ENCODE peak calls at places on chromosomes 4 and X, in seven cellular contexts. G is AG09319, Q is fibroblast of pulmonary artery, E is OCI-LY7, M is astrocyte of the spinal cord, P is neural progenitor cell, Y is upper lobe of right lung. Z is an unnamed sample.

GRCh38 chr4:67436742-67437141 is 108.6 kb downstream of the CENPC start:
- DNase-seq in G (no peak), Q (peak), E (no peak), M (no peak), P (no peak), Y (no peak), Z (no peak)

GRCh38 chr4:98669577-98669976 is 11.2 kb upstream of the TSPAN5 start:
- DNase-seq in G (no peak), Q (no peak), E (no peak), M (no peak), P (no peak), Y (no peak), Z (no peak)

GRCh38 chr4:87007345-87008181 is 72.8 kb downstream of the AFF1 start:
- DNase-seq in G (no peak), Q (peak), E (peak), M (peak), P (peak), Y (peak), Z (no peak)

GRCh38 chrX:25534096-25534495 is 518.3 kb upstream of the ARX start:
- DNase-seq in G (no peak), Q (peak), E (no peak), M (no peak), P (no peak), Y (no peak), Z (no peak)

GRCh38 chrX:70129811-70130210 is 3.4 kb upstream of the IGBP1 start:
- DNase-seq in G (no peak), Q (peak), E (no peak), M (no peak), P (no peak), Y (no peak), Z (no peak)

GRCh38 chrX:149540133-149540620 is 635 bp upstream of the EOLA1 start:
- DNase-seq in G (peak), Q (peak), E (peak), M (peak), P (peak), Y (peak), Z (peak)

GRCh38 chr4:147547314-147548056 is 66.6 kb downstream of the EDNRA start:
- DNase-seq in G (no peak), Q (peak), E (no peak), M (peak), P (no peak), Y (no peak), Z (peak)

GRCh38 chr4:157048248-157048647 is 27.7 kb upstream of the GLRB start:
- DNase-seq in G (peak), Q (peak), E (no peak), M (peak), P (no peak), Y (no peak), Z (no peak)

GRCh38 chr4:4384837-4385236 is 2.1 kb upstream of the NSG1 start:
- DNase-seq in G (no peak), Q (peak), E (peak), M (no peak), P (peak), Y (no peak), Z (no peak)

GRCh38 chr4:21973850-21974249 is 25.3 kb upstream of the KCNIP4 start:
- DNase-seq in G (no peak), Q (no peak), E (no peak), M (no peak), P (no peak), Y (no peak), Z (no peak)

GRCh38 chr4:73735231-73735630 is 5.1 kb upstream of the CXCL8 start:
- DNase-seq in G (no peak), Q (peak), E (peak), M (peak), P (no peak), Y (no peak), Z (peak)

GRCh38 chr4:8912089-8912455 is 40.4 kb upstream of the HMX1 start:
- DNase-seq in G (no peak), Q (no peak), E (no peak), M (no peak), P (no peak), Y (peak), Z (peak)

GRCh38 chr4:91116861-91117260 is 989.7 kb downstream of the CCSER1 start:
- DNase-seq in G (no peak), Q (peak), E (no peak), M (peak), P (no peak), Y (no peak), Z (peak)

GRCh38 chr4:139015948-139016451 is 419 bp downstream of the NOCT start:
- DNase-seq in G (no peak), Q (no peak), E (peak), M (peak), P (no peak), Y (peak), Z (peak)

GRCh38 chrX:73830489-73831414 is 267.8 kb downstream of the CHIC1 start:
- DNase-seq in G (no peak), Q (no peak), E (no peak), M (no peak), P (no peak), Y (no peak), Z (no peak)

GRCh38 chr4:78310732-78311100 is 240.9 kb upstream of the ANXA3 start:
- DNase-seq in G (no peak), Q (no peak), E (no peak), M (no peak), P (no peak), Y (no peak), Z (no peak)

GRCh38 chr4:48909697-48910096 is 3.1 kb upstream of the OCIAD2 start:
- DNase-seq in G (peak), Q (peak), E (no peak), M (peak), P (no peak), Y (no peak), Z (no peak)

GRCh38 chr4:39305902-39306677 is 60.1 kb downstream of the RFC1 start:
- DNase-seq in G (no peak), Q (no peak), E (no peak), M (no peak), P (no peak), Y (no peak), Z (no peak)

GRCh38 chrX:78710146-78710545 is 37.4 kb upstream of the LPAR4 start:
- DNase-seq in G (peak), Q (no peak), E (no peak), M (peak), P (no peak), Y (no peak), Z (no peak)

GRCh38 chr4:174467107-174467506 is 55.2 kb downstream of the HPGD start:
- DNase-seq in G (no peak), Q (peak), E (no peak), M (peak), P (no peak), Y (no peak), Z (no peak)

GRCh38 chrX:465418-465817 is 78.7 kb upstream of the PPP2R3B start:
- DNase-seq in G (no peak), Q (no peak), E (no peak), M (no peak), P (no peak), Y (no peak), Z (no peak)

GRCh38 chrX:9878141-9878875 is 88.8 kb upstream of the CLDN34 start:
- DNase-seq in G (no peak), Q (no peak), E (no peak), M (no peak), P (peak), Y (no peak), Z (no peak)

GRCh38 chrX:118350221-118350620 is 4.3 kb downstream of the WDR44 start:
- DNase-seq in G (no peak), Q (no peak), E (no peak), M (no peak), P (no peak), Y (no peak), Z (no peak)

GRCh38 chrX:71106427-71106826 is at the start of gene CXorf65:
- DNase-seq in G (no peak), Q (no peak), E (no peak), M (no peak), P (no peak), Y (no peak), Z (no peak)

GRCh38 chr4:172270421-172270820 is 457.2 kb downstream of the GALNTL6 start:
- DNase-seq in G (no peak), Q (no peak), E (no peak), M (no peak), P (no peak), Y (no peak), Z (no peak)

GRCh38 chr4:128221556-128221955 is 66.1 kb downstream of the PGRMC2 start:
- DNase-seq in G (no peak), Q (no peak), E (no peak), M (peak), P (no peak), Y (no peak), Z (no peak)

GRCh38 chr4:19187709-19188108 is 1064.0 kb upstream of the SLIT2 start:
- DNase-seq in G (no peak), Q (no peak), E (no peak), M (no peak), P (no peak), Y (no peak), Z (no peak)

GRCh38 chr4:168735735-168736134 is 238.9 kb downstream of the PALLD start:
- DNase-seq in G (no peak), Q (no peak), E (no peak), M (no peak), P (no peak), Y (no peak), Z (no peak)

GRCh38 chr4:34261799-34262314 is 1982.5 kb downstream of the ARAP2 start:
- DNase-seq in G (no peak), Q (no peak), E (no peak), M (no peak), P (peak), Y (no peak), Z (no peak)

GRCh38 chrX:132576945-132577344 is 88.1 kb upstream of the MBNL3 start:
- DNase-seq in G (no peak), Q (no peak), E (no peak), M (no peak), P (no peak), Y (no peak), Z (no peak)

GRCh38 chr4:72136429-72136828 is 104.6 kb downstream of the NPFFR2 start:
- DNase-seq in G (no peak), Q (no peak), E (no peak), M (no peak), P (peak), Y (no peak), Z (no peak)

GRCh38 chrX:140040397-140040796 is 75.1 kb upstream of the CXorf66 start:
- DNase-seq in G (no peak), Q (no peak), E (no peak), M (peak), P (no peak), Y (no peak), Z (no peak)

GRCh38 chrX:11190745-11191510 is 79.8 kb downstream of the HCCS start:
- DNase-seq in G (no peak), Q (no peak), E (no peak), M (no peak), P (no peak), Y (no peak), Z (no peak)

DNA sequence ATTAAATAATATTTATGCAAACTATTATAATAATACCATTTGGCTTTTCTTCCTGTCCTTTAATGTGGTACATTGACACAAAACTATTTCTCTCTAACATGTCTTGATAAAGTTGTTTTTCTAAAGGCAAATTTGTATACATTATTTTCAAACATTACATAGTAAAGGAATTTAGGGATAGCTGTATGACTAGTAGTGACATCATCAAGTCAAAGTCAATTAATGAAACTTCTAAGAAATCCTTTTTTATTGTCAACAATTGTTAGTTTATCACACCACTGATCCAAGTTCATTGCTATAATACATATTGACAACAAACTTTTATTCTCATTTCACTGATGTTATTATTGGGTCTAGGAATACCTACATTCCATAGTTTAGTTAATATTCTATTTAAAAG is 68.4 kb downstream of the TBCK start:
- DNase-seq in G (no peak), Q (no peak), E (no peak), M (no peak), P (no peak), Y (no peak), Z (no peak)
- TF ChIP-seq CTCF in G (no peak), Q (no peak), E (no peak), M (no peak), P (no peak), Y (no peak), Z (no peak)

GRCh38 chrX:77276742-77277141 is 170.4 kb upstream of the FGF16 start:
- DNase-seq in G (no peak), Q (no peak), E (peak), M (no peak), P (no peak), Y (no peak), Z (no peak)

GRCh38 chrX:77275392-77275791 is 171.8 kb upstream of the FGF16 start:
- DNase-seq in G (no peak), Q (no peak), E (no peak), M (no peak), P (no peak), Y (no peak), Z (no peak)
- TF ChIP-seq CTCF in G (no peak), Q (no peak), E (no peak), M (no peak), P (no peak), Y (no peak), Z (no peak)

DNA sequence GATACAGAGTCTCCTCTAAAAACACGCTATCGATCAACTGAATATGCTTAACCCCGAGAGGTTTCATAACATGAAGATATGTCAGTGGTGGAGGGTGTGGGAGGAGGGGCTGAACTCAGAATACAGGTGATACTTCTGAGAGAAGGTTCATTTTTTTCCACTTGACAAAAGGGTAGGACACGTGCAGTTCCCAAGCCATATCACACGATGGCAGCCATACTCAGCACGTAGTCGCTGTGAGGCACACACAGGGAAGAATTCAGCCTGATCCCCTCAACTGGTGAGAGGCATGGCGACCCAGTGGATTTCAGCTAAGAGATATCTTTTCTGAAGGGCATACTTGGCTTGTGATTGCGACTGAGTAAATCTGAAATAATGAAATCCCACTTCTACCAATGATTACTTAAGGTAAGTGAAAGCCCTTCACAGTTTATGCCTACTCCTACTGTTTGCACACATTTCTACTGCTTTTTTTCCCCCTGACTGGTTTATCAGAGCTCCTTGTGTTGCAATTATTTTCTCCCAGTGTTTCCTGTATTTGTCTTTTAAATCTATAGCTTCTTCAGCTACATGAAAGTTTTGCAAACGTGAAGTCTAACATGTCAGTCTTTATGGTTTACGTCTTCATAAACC is 133.1 kb downstream of the CORIN start:
- DNase-seq in G (no peak), Q (peak), E (peak), M (peak), P (peak), Y (no peak), Z (peak)
- TF ChIP-seq CTCF in G (peak), Q (peak), E (peak), M (peak), P (peak), Y (peak), Z (peak)

GRCh38 chr4:84151574-84151973 is 347.5 kb downstream of the NKX6-1 start:
- DNase-seq in G (no peak), Q (no peak), E (no peak), M (no peak), P (no peak), Y (no peak), Z (no peak)

GRCh38 chr4:84150177-84150576 is 348.9 kb downstream of the NKX6-1 start:
- DNase-seq in G (no peak), Q (no peak), E (no peak), M (no peak), P (no peak), Y (no peak), Z (no peak)

GRCh38 chr4:84146300-84146942 is 352.7 kb downstream of the NKX6-1 start:
- DNase-seq in G (no peak), Q (no peak), E (no peak), M (no peak), P (no peak), Y (no peak), Z (no peak)
- TF ChIP-seq CTCF in G (no peak), Q (no peak), E (no peak), M (no peak), P (no peak), Y (no peak), Z (no peak)

GRCh38 chr4:120809518-120809917 is 113.0 kb downstream of the PRDM5 start:
- DNase-seq in G (no peak), Q (peak), E (peak), M (no peak), P (no peak), Y (no peak), Z (no peak)
- TF ChIP-seq CTCF in G (no peak), Q (peak), E (peak), M (peak), P (peak), Y (peak), Z (peak)

Z was measured in GM13977.